ENCODE peak calls at places on chromosomes 16 and 17, in ten cellular contexts. E, I, A, C, P, K, V, H, L and R are unnamed samples.
A peak's percentile ranks its signal among the peaks of the same experiment; 100 is the strongest.

GRCh38 chr17:49388290-49388640 is 26.2 kb upstream of the ZNF652 start:
- DNase-seq in C (no peak), V (no peak), P (no peak), L (no peak), H (no peak), I (no peak), E (no peak), A (no peak), K (no peak), R (no peak)

GRCh38 chr16:59210955-59211541 is 476.9 kb upstream of the GOT2 start:
- DNase-seq in V (peak; percentile 83), H (no peak), P (peak; percentile 41), L (no peak), E (no peak), I (no peak), A (no peak), K (no peak), C (no peak), R (no peak)

GRCh38 chr16:12426122-12426521 is 377.6 kb downstream of the CPPED1 start:
- DNase-seq in E (no peak), P (no peak), H (no peak), L (no peak), K (no peak), C (peak; percentile 54), I (no peak), V (no peak), A (no peak), R (no peak)

GRCh38 chr16:77434365-77435239 is at the start of gene ADAMTS18:
- DNase-seq in V (peak; percentile 72), K (no peak), I (no peak), H (no peak), E (no peak), P (no peak), A (no peak), L (no peak), C (peak; percentile 21), R (no peak)

GRCh38 chr17:57110152-57110542 is 25.1 kb downstream of the AKAP1 start:
- DNase-seq in P (peak; percentile 25), E (no peak), K (no peak), V (peak; percentile 31), I (no peak), C (no peak), L (peak; percentile 84), H (peak; percentile 40), A (no peak), R (peak; percentile 93)

GRCh38 chr16:15593235-15593634 is 49.7 kb downstream of the MARF1 start:
- DNase-seq in A (no peak), C (no peak), L (no peak), K (no peak), P (no peak), E (peak; percentile 73), H (no peak), I (no peak), V (no peak), R (no peak)

GRCh38 chr17:20073056-20073979 is 64.2 kb downstream of the SPECC1 start:
- DNase-seq in I (peak; percentile 34), K (no peak), V (peak; percentile 40), H (peak; percentile 45), C (no peak), E (no peak), L (peak; percentile 72), P (peak; percentile 69), A (peak; percentile 50), R (peak; percentile 35)

GRCh38 chr16:19884611-19885455 is at the start of gene GPRC5B:
- DNase-seq in E (peak; percentile 67), I (no peak), A (peak; percentile 66), H (peak; percentile 38), K (no peak), V (peak; percentile 66), P (peak; percentile 18), L (peak; percentile 82), C (peak; percentile 91), R (peak; percentile 53)

GRCh38 chr17:78304549-78305037 is 55.3 kb downstream of the SOCS3 start:
- DNase-seq in H (peak; percentile 50), V (no peak), P (peak; percentile 59), L (peak; percentile 86), C (no peak), E (no peak), K (no peak), A (no peak), I (no peak), R (peak; percentile 49)

GRCh38 chr17:78306913-78307312 is 53.0 kb downstream of the SOCS3 start:
- DNase-seq in P (no peak), L (no peak), A (no peak), H (no peak), V (no peak), I (no peak), C (no peak), K (no peak), E (no peak), R (no peak)

GRCh38 chr17:78305801-78306200 is 54.1 kb downstream of the SOCS3 start:
- DNase-seq in K (no peak), A (no peak), I (no peak), H (no peak), C (no peak), L (no peak), E (no peak), V (no peak), P (no peak), R (no peak)

GRCh38 chr17:78302478-78302877 is 57.4 kb downstream of the SOCS3 start:
- DNase-seq in H (no peak), C (no peak), P (no peak), I (no peak), K (no peak), L (no peak), A (no peak), E (no peak), V (no peak), R (no peak)

DNA sequence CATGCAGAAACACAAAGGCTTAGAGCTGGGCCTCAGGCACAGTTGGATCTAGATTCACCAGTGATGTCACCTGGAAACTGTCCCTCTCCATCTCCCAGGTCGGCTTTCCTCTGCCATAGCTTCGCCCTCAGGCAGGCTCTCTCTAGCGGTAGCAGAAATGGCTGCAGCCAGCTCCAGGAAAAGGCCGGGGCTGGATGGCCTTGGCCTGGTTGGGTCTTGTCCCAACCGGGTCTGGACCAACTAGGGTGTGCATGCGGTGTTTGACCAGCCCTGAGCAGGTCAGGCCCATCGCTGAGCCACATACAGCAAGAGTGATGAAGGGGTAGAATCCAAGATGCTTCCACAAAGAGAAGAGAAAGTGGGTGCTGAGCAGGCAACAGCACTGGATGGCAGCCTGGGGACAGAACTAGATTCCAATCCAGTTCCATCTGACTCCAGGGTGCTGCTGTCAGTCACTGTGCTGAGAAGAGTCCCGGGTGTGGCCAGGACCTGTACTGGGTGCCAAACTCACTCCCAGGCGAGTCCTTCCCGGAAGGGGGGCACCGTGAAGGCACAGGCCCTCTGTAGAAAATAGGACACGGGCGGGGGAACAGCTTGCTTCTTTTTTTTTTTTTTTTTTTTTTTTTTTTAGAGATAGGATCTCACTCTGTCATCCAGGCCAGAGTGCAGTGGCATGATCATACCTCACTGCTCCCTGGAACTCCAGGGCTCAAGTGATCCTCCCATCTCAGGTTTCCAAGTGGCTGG is 51.8 kb downstream of the SOCS3 start:
- DNase-seq in L (peak; percentile 76), A (no peak), K (no peak), P (no peak), V (peak; percentile 62), H (no peak), E (no peak), C (peak; percentile 51), I (no peak), R (peak; percentile 70)
- TF ChIP-seq CTCF in L (peak; percentile 47), A (no peak), K (no peak), P (no peak), V (peak; percentile 43), H (no peak), E (no peak), C (no peak), I (no peak), R (peak; percentile 58)

DNA sequence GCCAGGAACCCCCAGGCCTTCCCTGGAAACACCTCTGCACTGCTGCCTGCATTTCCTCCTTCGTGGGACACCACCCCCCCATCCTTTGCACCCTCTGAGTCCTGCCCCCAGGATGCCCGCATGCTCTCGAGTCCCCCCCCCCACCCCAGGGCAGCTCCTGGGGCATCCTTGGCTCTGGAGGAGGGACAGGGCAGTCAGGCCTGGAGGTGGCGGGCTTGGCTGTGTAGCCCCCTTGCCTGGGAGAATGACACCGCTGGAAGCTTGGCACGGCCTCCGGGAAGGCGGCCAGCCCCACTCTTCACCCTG is 98.9 kb upstream of the GSE1 start:
- DNase-seq in I (no peak), K (no peak), P (no peak), E (peak; percentile 89), H (no peak), L (peak; percentile 85), V (no peak), A (peak; percentile 50), C (no peak), R (no peak)
- H3K27ac ChIP-seq in I (no peak overlapping the region), K (peak overlapping the region; percentile 81), P (peak overlapping the region; percentile 45), E (peak overlapping the region; percentile 85), H (peak overlapping the region; percentile 11), L (peak overlapping the region; percentile 46), V (no peak overlapping the region), A (no peak overlapping the region), C (peak overlapping the region; percentile 81), R (no peak overlapping the region)

GRCh38 chr17:28381141-28381825 is 9.8 kb downstream of the SARM1 start:
- DNase-seq in I (no peak), E (peak; percentile 84), H (no peak), K (no peak), C (no peak), V (peak; percentile 94), A (no peak), L (peak; percentile 37), P (no peak), R (no peak)
- TF ChIP-seq CTCF in I (no peak), E (peak; percentile 34), H (no peak), K (no peak), C (no peak), V (peak; percentile 94), A (peak; percentile 36), L (no peak), P (no peak), R (no peak)

GRCh38 chr17:31580331-31581021 is 189.0 kb downstream of the RAB11FIP4 start:
- DNase-seq in E (peak; percentile 80), V (no peak), H (peak; percentile 39), L (peak; percentile 69), I (no peak), P (no peak), C (no peak), K (peak; percentile 65), A (no peak), R (peak; percentile 36)

GRCh38 chr17:31581491-31581890 is 190.0 kb downstream of the RAB11FIP4 start:
- DNase-seq in E (no peak), I (no peak), C (no peak), P (no peak), L (peak; percentile 69), A (no peak), K (no peak), H (no peak), V (no peak), R (no peak)

GRCh38 chr17:31582151-31582907 is 190.9 kb downstream of the RAB11FIP4 start:
- DNase-seq in A (peak; percentile 42), H (peak; percentile 61), L (peak; percentile 75), E (peak; percentile 76), V (no peak), C (no peak), K (peak; percentile 51), I (no peak), P (no peak), R (no peak)

GRCh38 chr17:31579265-31579664 is 187.8 kb downstream of the RAB11FIP4 start:
- DNase-seq in I (no peak), A (no peak), H (peak; percentile 47), L (no peak), V (no peak), E (no peak), P (no peak), C (peak; percentile 77), K (no peak), R (no peak)

DNA sequence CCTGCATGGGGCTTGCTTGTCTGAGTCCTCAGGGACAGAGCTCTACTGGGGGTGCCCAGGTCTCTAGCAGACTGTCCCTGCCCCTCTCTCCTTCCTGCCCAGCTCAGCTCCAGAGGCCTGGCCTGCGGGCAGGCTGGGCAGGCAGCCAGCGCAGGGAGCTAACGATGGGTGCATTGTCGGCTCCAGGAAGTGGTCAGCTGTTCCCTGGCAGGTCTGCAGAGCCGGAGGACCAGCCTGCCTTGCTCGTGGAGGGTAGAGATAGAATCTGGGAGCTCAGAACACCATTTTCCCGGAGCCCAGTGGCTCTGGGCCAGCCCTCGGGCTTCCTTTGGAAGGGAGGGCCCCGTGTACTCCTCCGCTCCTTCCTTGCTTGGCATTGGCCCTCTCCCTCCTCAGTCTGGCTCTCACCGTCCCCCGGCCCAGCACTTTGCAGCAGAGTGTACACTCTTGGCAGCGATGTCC is 189.6 kb downstream of the RAB11FIP4 start:
- DNase-seq in V (no peak), C (peak; percentile 84), H (peak; percentile 75), A (peak; percentile 45), K (no peak), L (peak; percentile 78), E (peak; percentile 88), I (no peak), P (no peak), R (no peak)
- H3K27ac ChIP-seq in V (no peak overlapping the region), C (peak overlapping the region; percentile 92), H (peak overlapping the region; percentile 69), A (peak overlapping the region; percentile 12), K (peak overlapping the region; percentile 89), L (peak overlapping the region; percentile 67), E (peak overlapping the region; percentile 73), I (no peak overlapping the region), P (peak overlapping the region; percentile 42), R (peak overlapping the region; percentile 74)